ENCODE peak calls at places on chromosomes 12 and 14, in six cellular contexts. H is mammary epithelial cell, O is thoracic aorta, Z is psoas muscle, N is aorta, D is spleen. T is an unnamed sample. For H3K27me3, H3K36me3 and H3K4me1, the result is how much of the 10 kb centered on the place peaks cover.

GRCh38 chr14:106277503-106277902 is 751.1 kb downstream of the TMEM121 start:
- DNase-seq in N (no peak), H (no peak), O (no peak), Z (no peak), D (no peak), T (no peak)

GRCh38 chr12:26266881-26267280 is 71.5 kb downstream of the SSPN start:
- DNase-seq in H (peak), N (no peak), D (no peak), Z (no peak), O (no peak), T (no peak)

GRCh38 chr12:80813820-80814219 is 97.1 kb downstream of the MYF5 start:
- DNase-seq in N (no peak), D (no peak), Z (no peak), H (no peak), O (no peak), T (no peak)

GRCh38 chr12:132210223-132211055 is 66.2 kb downstream of the NOC4L start:
- DNase-seq in D (peak), Z (no peak), O (no peak), H (no peak), N (no peak), T (peak)

GRCh38 chr12:22738945-22739344 is 114.0 kb downstream of the ETNK1 start:
- DNase-seq in D (no peak), N (no peak), O (no peak), Z (no peak), H (peak), T (no peak)

GRCh38 chr14:72638021-72638420 is 255.9 kb downstream of the DPF3 start:
- DNase-seq in Z (no peak), N (no peak), O (no peak), H (peak), D (no peak), T (no peak)

GRCh38 chr12:24535334-24536019 is 413.4 kb downstream of the BCAT1 start:
- DNase-seq in H (no peak), N (no peak), Z (no peak), O (no peak), D (no peak), T (no peak)

GRCh38 chr12:1575799-1576401 is 18.5 kb downstream of the FBXL14 start:
- DNase-seq in N (no peak), O (no peak), Z (no peak), H (no peak), D (no peak), T (no peak)

GRCh38 chr12:130687190-130687589 is 28.9 kb downstream of the RIMBP2 start:
- DNase-seq in H (no peak), D (no peak), O (no peak), N (peak), Z (no peak), T (no peak)

GRCh38 chr14:47722929-47723693 is 47.7 kb upstream of the MDGA2 start:
- DNase-seq in N (no peak), H (no peak), Z (no peak), D (no peak), O (no peak), T (no peak)

GRCh38 chr12:104333692-104334255 is 30.2 kb downstream of the EID3 start:
- DNase-seq in D (no peak), N (no peak), O (no peak), H (no peak), Z (no peak), T (no peak)

GRCh38 chr14:98304574-98304973 is 967.4 kb downstream of the BCL11B start:
- DNase-seq in H (no peak), N (no peak), O (no peak), Z (no peak), D (no peak), T (no peak)

GRCh38 chr14:76181546-76181945 is 29.8 kb downstream of the GPATCH2L start:
- DNase-seq in O (no peak), H (no peak), D (no peak), Z (no peak), N (no peak), T (no peak)

GRCh38 chr12:87775051-87775450 is 254.2 kb downstream of the C12orf50 start:
- DNase-seq in N (no peak), D (no peak), Z (no peak), H (no peak), O (no peak), T (no peak)

GRCh38 chr12:24226745-24227350 is 277.4 kb upstream of the SOX5 start:
- DNase-seq in N (no peak), O (peak), D (no peak), Z (no peak), H (peak), T (no peak)

GRCh38 chr12:7374423-7375144 is 69.4 kb downstream of the CD163L1 start:
- DNase-seq in H (peak), D (peak), N (peak), O (no peak), Z (peak), T (peak)

GRCh38 chr12:92827836-92828431 is 101.2 kb downstream of the EEA1 start:
- DNase-seq in O (no peak), H (peak), Z (no peak), D (no peak), N (no peak), T (no peak)

GRCh38 chr14:97412933-97413574 is 615.9 kb downstream of the VRK1 start:
- DNase-seq in N (no peak), Z (no peak), O (no peak), H (no peak), D (no peak), T (no peak)

GRCh38 chr14:54278087-54278486 is 118.7 kb upstream of the CDKN3 start:
- DNase-seq in H (no peak), O (no peak), N (no peak), Z (no peak), D (no peak), T (no peak)

GRCh38 chr12:42027537-42027936 is 117.1 kb downstream of the GXYLT1 start:
- DNase-seq in D (no peak), Z (no peak), O (no peak), H (no peak), N (no peak), T (no peak)

GRCh38 chr14:49991491-49991890 is 98.6 kb downstream of the ARF6 start:
- DNase-seq in D (no peak), Z (no peak), N (no peak), H (no peak), O (no peak), T (no peak)

GRCh38 chr12:111445311-111446043 is 39.8 kb downstream of the SH2B3 start:
- DNase-seq in O (no peak), D (no peak), H (no peak), Z (no peak), N (peak), T (peak)

GRCh38 chr12:51482808-51483532 is 58.3 kb downstream of the SLC4A8 start:
- DNase-seq in N (no peak), H (no peak), D (no peak), Z (no peak), O (no peak), T (no peak)

GRCh38 chr12:52285172-52285745 is 6.1 kb downstream of the KRT81 start:
- DNase-seq in Z (no peak), N (no peak), H (peak), O (no peak), D (no peak), T (no peak)

GRCh38 chr14:104510794-104511611 is 68.6 kb upstream of the C14orf180 start:
- DNase-seq in O (no peak), Z (peak), H (peak), D (no peak), N (no peak), T (peak)

GRCh38 chr12:26744697-26745440 is 88.1 kb downstream of the ITPR2 start:
- DNase-seq in O (no peak), Z (no peak), N (no peak), D (no peak), H (no peak), T (no peak)

GRCh38 chr14:28780843-28781503 is 14.4 kb downstream of the FOXG1 start:
- DNase-seq in Z (no peak), D (no peak), H (no peak), O (no peak), N (no peak), T (no peak)

GRCh38 chr14:105393151-105393550 is 5.2 kb upstream of the TEX22 start:
- DNase-seq in Z (peak), H (no peak), N (no peak), D (peak), O (no peak), T (no peak)

DNA sequence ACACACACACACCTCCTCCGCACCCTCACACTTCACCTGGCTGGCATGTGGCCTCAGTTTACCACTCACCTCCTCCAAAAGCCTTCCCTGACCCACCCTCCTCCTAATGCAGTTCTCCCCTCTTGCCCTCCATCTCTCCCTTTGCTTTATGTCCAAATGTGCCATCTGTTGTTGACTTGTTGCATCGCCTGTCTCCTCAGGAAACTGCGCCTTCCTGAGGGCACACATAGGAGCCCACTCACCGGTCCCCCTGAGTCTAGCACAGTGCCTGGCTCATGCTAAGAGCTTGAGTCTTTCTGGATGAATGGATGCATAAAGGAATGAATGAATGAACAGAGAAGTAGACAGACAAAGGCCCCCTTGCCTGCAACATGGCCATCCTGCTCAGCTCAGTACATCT is 34.0 kb downstream of the MVK start:
- DNase-seq in H (no peak), Z (no peak), N (no peak), O (no peak), D (no peak), T (no peak)
- H3K27me3 ChIP-seq in H (under half), Z (under half), N (under half), O (under half), D (under half), T (under half)

DNA sequence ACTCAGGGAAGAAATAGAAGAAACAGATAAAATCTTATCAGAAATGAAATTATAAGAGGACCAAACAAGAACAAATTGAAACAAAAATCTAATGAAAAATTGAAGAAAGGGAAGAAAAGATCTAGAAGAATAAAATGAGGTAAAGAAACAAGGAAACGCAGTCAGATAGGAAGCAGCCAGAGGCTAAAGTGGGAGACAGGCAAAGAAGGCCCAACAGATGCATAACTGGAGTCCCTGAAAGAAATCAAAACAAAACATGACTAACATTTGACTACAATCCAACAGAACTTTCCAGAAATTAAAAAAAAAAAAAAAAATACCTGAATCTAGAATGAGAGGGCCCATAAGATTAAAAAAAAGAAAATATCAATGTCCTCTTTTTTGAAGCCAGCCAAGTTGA is 65.6 kb downstream of the AMN start:
- DNase-seq in O (no peak), N (no peak), Z (no peak), H (peak), D (no peak), T (no peak)
- H3K36me3 ChIP-seq in O (under half), N (under half), Z (half or more), H (under half), D (under half), T (half or more)

GRCh38 chr12:57178213-57178612 is 30.8 kb upstream of the LRP1-AS start:
- DNase-seq in O (no peak), H (no peak), N (no peak), D (no peak), Z (no peak), T (no peak)

GRCh38 chr12:57176846-57177245 is 29.4 kb upstream of the LRP1-AS start:
- DNase-seq in D (no peak), H (peak), O (no peak), N (no peak), Z (no peak), T (no peak)

GRCh38 chr12:57176139-57176477 is 28.7 kb upstream of the LRP1-AS start:
- DNase-seq in H (no peak), Z (no peak), D (no peak), O (no peak), N (no peak), T (no peak)

GRCh38 chr12:57175428-57176138 is 28.2 kb upstream of the LRP1-AS start:
- DNase-seq in Z (peak), H (peak), O (peak), N (peak), D (no peak), T (peak)

GRCh38 chr12:57177354-57177753 is 29.9 kb upstream of the LRP1-AS start:
- DNase-seq in Z (no peak), D (no peak), O (no peak), N (no peak), H (no peak), T (no peak)
- H3K4me1 ChIP-seq in Z (under half), D (under half), O (under half), N (under half), H (under half), T (under half)

GRCh38 chr12:114420553-114420952 is 14.6 kb upstream of the TBX5 start:
- DNase-seq in H (no peak), N (no peak), D (no peak), O (no peak), Z (no peak), T (no peak)
- H3K27me3 ChIP-seq in H (under half), N (under half), D (under half), O (under half), Z (under half), T (under half)

GRCh38 chr14:78721756-78722455 is 551.7 kb downstream of the NRXN3 start:
- DNase-seq in Z (no peak), O (no peak), D (no peak), N (no peak), H (no peak), T (no peak)
- H3K36me3 ChIP-seq in Z (under half), O (under half), D (under half), N (under half), H (under half), T (under half)

GRCh38 chr14:89418452-89418851 is 1.4 kb upstream of the FOXN3 start:
- DNase-seq in N (no peak), D (no peak), H (no peak), O (no peak), Z (no peak), T (no peak)
- H3K4me1 ChIP-seq in N (under half), D (under half), H (under half), O (under half), Z (under half), T (under half)

GRCh38 chr14:23399591-23399990 is 8.5 kb downstream of the MYH6 start:
- DNase-seq in N (no peak), H (no peak), Z (peak), D (no peak), O (no peak), T (no peak)
- H3K27me3 ChIP-seq in N (under half), H (under half), Z (under half), D (under half), O (under half), T (under half)

GRCh38 chr12:124853781-124854636 is 9.7 kb downstream of the SCARB1 start:
- DNase-seq in Z (no peak), H (no peak), O (no peak), N (no peak), D (no peak), T (no peak)
- H3K36me3 ChIP-seq in Z (under half), H (under half), O (under half), N (under half), D (under half), T (under half)

DNA sequence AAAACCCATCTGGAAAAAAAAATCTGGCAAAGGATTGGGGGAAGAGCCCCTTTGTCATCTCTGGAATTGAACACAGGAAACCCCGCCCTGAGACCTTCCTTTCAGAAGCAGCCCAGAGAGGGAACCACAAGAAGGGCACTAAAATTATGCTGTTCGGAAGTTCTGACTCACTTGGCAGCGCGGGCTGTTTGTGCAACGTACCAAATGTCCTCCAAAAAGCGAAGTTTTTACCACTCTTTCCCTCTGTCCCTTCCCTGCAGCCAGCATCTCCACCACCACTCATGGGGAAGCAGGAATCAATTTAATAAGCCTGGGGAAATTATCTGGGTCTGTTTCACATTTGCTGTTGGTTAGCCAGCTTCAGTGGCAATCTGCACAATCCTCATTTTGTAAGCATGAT is 3.2 kb upstream of the SYNE3 start:
- DNase-seq in Z (peak), N (peak), D (peak), H (peak), O (no peak), T (no peak)
- H3K4me1 ChIP-seq in Z (under half), N (under half), D (half or more), H (half or more), O (under half), T (half or more)

DNA sequence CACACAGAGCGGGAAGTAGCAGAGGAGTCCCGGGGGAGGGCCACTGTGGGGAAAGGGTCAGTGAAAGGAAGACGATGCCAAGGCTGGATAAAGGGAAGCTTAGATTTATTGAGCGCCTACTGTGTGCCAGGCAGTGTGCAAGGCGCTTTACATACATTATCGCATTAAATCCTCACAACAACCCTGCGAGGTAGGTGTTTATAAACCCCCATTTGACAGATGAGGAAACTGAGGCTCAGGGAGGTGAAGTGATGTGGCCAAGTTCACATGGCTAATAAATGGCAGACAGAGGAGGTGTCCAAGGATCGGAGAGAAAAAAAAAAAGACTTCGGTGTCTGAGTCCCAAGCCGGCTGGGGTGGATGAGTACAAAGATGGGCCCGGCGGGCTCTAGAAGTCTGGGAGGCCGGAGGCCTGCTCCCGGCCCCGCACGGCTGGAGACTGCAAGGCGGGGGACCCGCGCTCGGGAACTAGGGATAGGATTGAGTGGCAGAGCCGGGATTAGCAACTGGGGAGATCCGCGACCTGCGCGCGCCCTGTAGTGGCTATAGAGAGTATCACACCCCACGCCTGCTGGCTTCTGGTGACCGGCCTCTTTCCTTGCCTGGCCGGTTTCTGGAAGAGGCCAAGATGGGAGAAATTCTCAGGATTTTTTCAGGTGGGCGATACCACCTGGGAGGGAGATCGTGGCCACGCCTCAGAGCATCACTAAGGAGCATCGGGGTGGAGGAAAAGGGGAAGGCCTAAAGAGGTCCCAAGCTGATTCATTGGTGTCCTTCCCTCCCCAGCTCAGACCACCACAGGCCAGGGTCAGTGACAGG is 3.9 kb downstream of the DDN start:
- DNase-seq in N (peak), Z (peak), D (peak), O (no peak), H (peak), T (peak)
- H3K27me3 ChIP-seq in N (under half), Z (under half), D (under half), O (under half), H (under half), T (half or more)

T was measured in upper lobe of right lung.